ENCODE peak calls at places on chromosome 4, in ten cellular contexts. R, E, J, C, T, H, K, X, I and N are unnamed samples. For H3K4me1 and H3K27me3, the result is how much of the 10 kb centered on the place peaks cover.

GRCh38 chr4:80192937-80193336 is 4.4 kb upstream of the PRDM8 start:
- DNase-seq in X (no peak), J (no peak), T (no peak), R (no peak), H (no peak), E (no peak), I (no peak), C (no peak), K (no peak), N (no peak)

GRCh38 chr4:2859514-2859913 is 15.9 kb downstream of the ADD1 start:
- DNase-seq in E (no peak), K (no peak), R (no peak), X (no peak), T (no peak), C (no peak), H (no peak), I (no peak), J (no peak), N (no peak)

GRCh38 chr4:17494258-17494657 is 17.6 kb downstream of the QDPR start:
- DNase-seq in J (no peak), E (no peak), I (peak), H (no peak), T (no peak), R (peak), C (no peak), X (no peak), K (no peak), N (no peak)

GRCh38 chr4:21680326-21680898 is 268.2 kb downstream of the KCNIP4 start:
- DNase-seq in E (no peak), C (no peak), I (no peak), R (no peak), X (no peak), J (no peak), K (no peak), T (no peak), H (no peak), N (no peak)

GRCh38 chr4:86358176-86358701 is 1.6 kb downstream of the MAPK10 start:
- DNase-seq in T (no peak), K (no peak), R (peak), C (no peak), X (no peak), H (no peak), J (no peak), I (no peak), E (no peak), N (no peak)

GRCh38 chr4:85613901-85614300 is 139.0 kb downstream of the ARHGAP24 start:
- DNase-seq in X (no peak), K (no peak), T (no peak), H (no peak), C (no peak), I (no peak), J (no peak), R (no peak), E (no peak), N (no peak)

GRCh38 chr4:3287972-3288570 is 4.8 kb upstream of the RGS12 start:
- DNase-seq in J (no peak), E (no peak), X (no peak), C (no peak), K (no peak), I (no peak), R (no peak), T (no peak), H (no peak), N (peak)

GRCh38 chr4:80610845-80611244 is 275.3 kb downstream of the CFAP299 start:
- DNase-seq in J (no peak), C (no peak), X (no peak), K (no peak), E (no peak), I (no peak), T (no peak), R (peak), H (no peak), N (no peak)

GRCh38 chr4:151962138-151962845 is 201.5 kb upstream of the GATB start:
- DNase-seq in I (no peak), X (no peak), K (no peak), J (no peak), R (no peak), H (no peak), E (no peak), C (no peak), T (no peak), N (no peak)

GRCh38 chr4:34720563-34720962 is 1523.8 kb downstream of the ARAP2 start:
- DNase-seq in E (no peak), K (no peak), R (peak), J (no peak), C (no peak), H (no peak), I (no peak), X (peak), T (no peak), N (no peak)

GRCh38 chr4:168536448-168536847 is 39.6 kb downstream of the PALLD start:
- DNase-seq in C (no peak), J (no peak), T (no peak), E (no peak), I (no peak), H (no peak), R (no peak), K (no peak), X (no peak), N (no peak)

GRCh38 chr4:11634283-11634682 is 205.6 kb upstream of the HS3ST1 start:
- DNase-seq in E (no peak), H (no peak), T (no peak), X (no peak), J (no peak), I (no peak), K (no peak), C (no peak), R (peak), N (peak)

GRCh38 chr4:26786916-26787315 is 73.7 kb upstream of the STIM2 start:
- DNase-seq in R (no peak), X (no peak), C (no peak), J (no peak), E (no peak), T (no peak), K (no peak), I (no peak), H (no peak), N (no peak)

GRCh38 chr4:8274772-8275241 is 5.3 kb downstream of the HTRA3 start:
- DNase-seq in J (no peak), X (peak), T (no peak), H (no peak), I (peak), K (peak), E (no peak), R (peak), C (peak), N (peak)

GRCh38 chr4:182879913-182880312 is 37.3 kb downstream of the DCTD start:
- DNase-seq in K (no peak), H (no peak), T (no peak), X (no peak), C (no peak), J (no peak), R (no peak), I (no peak), E (no peak), N (no peak)

GRCh38 chr4:108114503-108114902 is 54.2 kb downstream of the LEF1 start:
- DNase-seq in J (no peak), C (no peak), R (peak), H (no peak), K (no peak), I (no peak), X (no peak), T (no peak), E (no peak), N (no peak)

GRCh38 chr4:38664704-38665401 is 854 bp downstream of the KLF3 start:
- DNase-seq in K (peak), E (no peak), I (peak), T (peak), R (peak), X (peak), C (no peak), H (no peak), J (no peak), N (peak)

GRCh38 chr4:184408711-184409081 is 65.7 kb downstream of the IRF2 start:
- DNase-seq in I (no peak), R (no peak), E (no peak), C (no peak), H (no peak), T (no peak), J (no peak), X (no peak), K (no peak), N (no peak)

GRCh38 chr4:7876096-7876993 is 63.3 kb downstream of the AFAP1 start:
- DNase-seq in C (no peak), E (peak), T (peak), J (peak), K (peak), X (no peak), I (peak), R (no peak), H (no peak), N (no peak)

GRCh38 chr4:121738780-121739547 is 26.0 kb downstream of the SMIM43 start:
- DNase-seq in R (no peak), K (no peak), E (no peak), J (no peak), I (no peak), T (no peak), C (no peak), X (no peak), H (no peak), N (no peak)

GRCh38 chr4:156388826-156389225 is 435.2 kb upstream of the CTSO start:
- DNase-seq in I (no peak), K (no peak), E (no peak), J (no peak), H (no peak), T (no peak), C (no peak), R (no peak), X (no peak), N (no peak)

GRCh38 chr4:80243274-80244018 is 23.0 kb upstream of the FGF5 start:
- DNase-seq in H (no peak), R (no peak), T (no peak), J (no peak), X (no peak), I (no peak), C (no peak), K (no peak), E (no peak), N (no peak)

GRCh38 chr4:186593587-186593973 is 38.2 kb upstream of the MTNR1A start:
- DNase-seq in K (no peak), H (no peak), C (no peak), R (no peak), E (no peak), J (no peak), X (no peak), T (no peak), I (no peak), N (no peak)

GRCh38 chr4:186596346-186596745 is 41.0 kb upstream of the MTNR1A start:
- DNase-seq in K (no peak), X (no peak), C (no peak), T (no peak), H (no peak), E (no peak), J (no peak), I (no peak), R (no peak), N (no peak)

GRCh38 chr4:186592961-186593586 is 37.7 kb upstream of the MTNR1A start:
- DNase-seq in J (no peak), T (no peak), H (no peak), X (no peak), E (no peak), I (no peak), R (no peak), C (no peak), K (no peak), N (no peak)

GRCh38 chr4:186591651-186592050 is 36.3 kb upstream of the MTNR1A start:
- DNase-seq in I (no peak), C (no peak), H (no peak), X (no peak), R (no peak), T (no peak), J (no peak), E (no peak), K (no peak), N (no peak)

DNA sequence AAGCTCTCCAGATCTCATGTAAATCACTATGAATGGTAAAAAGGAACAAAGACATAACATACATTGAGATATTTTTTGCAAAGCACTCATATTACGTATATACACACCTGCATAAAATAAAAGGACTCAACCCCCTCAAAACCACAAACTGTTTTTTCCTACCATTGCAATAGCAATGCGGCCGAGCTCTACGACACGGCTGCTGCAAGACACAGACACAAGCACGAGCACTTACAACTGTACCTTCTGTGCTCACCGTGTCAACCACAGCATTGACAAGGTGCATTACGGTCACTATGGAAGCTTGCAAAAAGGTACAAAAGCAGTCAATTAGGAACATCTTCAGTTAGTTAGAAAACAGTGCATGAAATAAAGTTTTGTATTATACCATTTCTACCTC is 37.1 kb upstream of the MTNR1A start:
- DNase-seq in I (no peak), H (no peak), J (no peak), C (no peak), X (no peak), K (no peak), R (no peak), E (no peak), T (no peak), N (no peak)
- H3K4me1 ChIP-seq in I (under half), H (under half), J (under half), C (under half), X (under half), K (under half), R (under half), E (under half), T (under half), N (under half)

DNA sequence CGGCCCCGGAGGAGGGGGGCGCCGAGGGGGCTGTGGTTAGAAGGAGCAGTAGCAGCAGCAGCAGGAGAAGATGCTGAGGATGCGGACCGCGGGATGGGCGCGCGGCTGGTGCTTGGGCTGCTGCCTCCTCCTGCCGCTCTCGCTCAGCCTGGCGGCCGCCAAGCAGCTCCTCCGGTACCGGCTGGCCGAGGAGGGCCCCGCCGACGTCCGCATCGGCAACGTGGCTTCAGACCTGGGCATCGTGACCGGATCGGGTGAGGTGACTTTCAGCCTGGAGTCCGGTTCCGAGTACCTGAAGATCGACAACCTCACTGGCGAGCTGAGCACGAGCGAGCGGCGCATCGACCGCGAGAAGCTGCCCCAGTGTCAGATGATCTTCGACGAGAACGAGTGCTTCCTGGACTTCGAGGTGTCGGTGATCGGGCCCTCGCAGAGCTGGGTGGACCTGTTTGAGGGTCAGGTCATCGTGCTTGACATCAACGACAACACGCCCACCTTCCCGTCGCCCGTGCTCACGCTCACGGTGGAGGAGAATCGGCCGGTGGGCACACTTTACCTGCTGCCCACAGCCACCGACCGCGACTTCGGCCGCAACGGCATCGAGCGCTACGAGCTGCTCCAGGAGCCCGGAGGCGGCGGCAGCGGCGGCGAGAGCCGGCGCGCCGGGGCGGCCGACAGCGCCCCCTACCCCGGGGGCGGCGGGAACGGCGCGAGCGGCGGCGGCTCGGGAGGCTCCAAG is 1.4 kb downstream of the PCDH7 start:
- DNase-seq in E (no peak), T (no peak), K (peak), I (peak), H (peak), C (no peak), X (peak), R (peak), J (no peak), N (peak)
- H3K4me3 ChIP-seq in E (no peak), T (peak), K (peak), I (peak), H (peak), C (peak), X (peak), R (peak), J (peak), N (peak)

GRCh38 chr4:143667461-143667860 is 33.0 kb downstream of the FREM3 start:
- DNase-seq in K (peak), X (no peak), I (peak), T (no peak), E (no peak), H (no peak), C (peak), J (no peak), R (no peak), N (peak)
- H3K27me3 ChIP-seq in K (under half), X (under half), I (under half), T (under half), E (under half), H (under half), C (under half), J (under half), R (under half), N (under half)

GRCh38 chr4:102562995-102563394 is 61.8 kb downstream of the NFKB1 start:
- DNase-seq in H (no peak), J (no peak), C (no peak), I (no peak), X (no peak), T (no peak), R (no peak), E (no peak), K (no peak), N (no peak)

GRCh38 chr4:102564399-102564921 is 63.3 kb downstream of the NFKB1 start:
- DNase-seq in E (no peak), J (no peak), R (no peak), T (no peak), K (no peak), H (no peak), I (no peak), X (no peak), C (no peak), N (no peak)

GRCh38 chr4:102557636-102558035 is 56.5 kb downstream of the NFKB1 start:
- DNase-seq in C (no peak), H (no peak), E (no peak), R (no peak), T (no peak), K (no peak), J (no peak), I (no peak), X (no peak), N (no peak)

GRCh38 chr4:102560115-102560514 is 59.0 kb downstream of the NFKB1 start:
- DNase-seq in I (no peak), E (no peak), X (no peak), H (no peak), K (no peak), T (no peak), R (no peak), C (no peak), J (no peak), N (no peak)

DNA sequence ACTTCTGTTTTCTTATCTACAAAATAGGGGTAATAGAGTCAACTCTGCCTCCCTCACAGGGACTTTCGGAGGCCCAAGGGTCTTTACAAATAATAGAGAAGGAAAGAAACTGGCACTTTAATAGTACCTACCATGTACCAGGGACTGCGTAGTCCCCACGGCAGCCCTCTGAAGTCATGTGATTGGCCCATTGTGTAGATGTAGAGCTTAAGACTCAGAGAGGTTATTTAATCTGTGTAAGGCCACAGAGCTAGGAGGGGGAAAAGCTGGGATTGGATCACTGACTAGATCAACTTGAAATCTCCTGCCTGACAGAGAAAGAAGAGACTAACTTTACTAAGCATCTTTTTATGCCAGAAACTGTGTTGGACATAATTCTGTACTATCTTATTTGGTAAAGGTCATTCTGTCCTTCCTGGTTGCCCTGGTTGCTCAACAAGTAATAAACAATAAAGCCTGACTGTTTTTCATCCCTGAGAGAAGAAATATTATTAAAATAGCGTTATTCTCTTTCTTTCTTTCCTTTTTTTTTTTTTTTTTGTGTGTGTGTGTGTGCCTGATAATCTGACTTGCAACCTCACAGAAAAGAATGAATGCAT is 59.7 kb downstream of the NFKB1 start:
- DNase-seq in C (no peak), I (no peak), T (no peak), K (no peak), X (no peak), R (no peak), H (no peak), E (no peak), J (no peak), N (no peak)
- H3K4me1 ChIP-seq in C (under half), I (under half), T (half or more), K (under half), X (under half), R (under half), H (under half), E (under half), J (under half), N (under half)

GRCh38 chr4:74942251-74942917 is 9.5 kb downstream of the PARM1 start:
- DNase-seq in I (no peak), K (no peak), R (no peak), J (no peak), E (no peak), X (no peak), T (no peak), H (peak), C (no peak), N (no peak)
- H3K4me3 ChIP-seq in I (no peak), K (no peak), R (no peak), J (no peak), E (no peak), X (no peak), T (no peak), H (no peak), C (no peak), N (no peak)

GRCh38 chr4:56288663-56289062 is 98.6 kb downstream of the AASDH start:
- DNase-seq in H (no peak), K (no peak), E (no peak), X (no peak), T (no peak), R (no peak), C (no peak), J (no peak), I (no peak), N (no peak)

GRCh38 chr4:56286763-56287162 is 100.5 kb downstream of the AASDH start:
- DNase-seq in R (no peak), J (no peak), E (no peak), K (no peak), X (no peak), C (no peak), I (no peak), H (no peak), T (no peak), N (no peak)

GRCh38 chr4:56283394-56283793 is 103.9 kb downstream of the AASDH start:
- DNase-seq in I (no peak), H (no peak), E (no peak), X (no peak), K (no peak), R (no peak), T (no peak), J (no peak), C (no peak), N (no peak)
- H3K27me3 ChIP-seq in I (under half), H (under half), E (under half), X (under half), K (under half), R (under half), T (under half), J (under half), C (under half), N (under half)

DNA sequence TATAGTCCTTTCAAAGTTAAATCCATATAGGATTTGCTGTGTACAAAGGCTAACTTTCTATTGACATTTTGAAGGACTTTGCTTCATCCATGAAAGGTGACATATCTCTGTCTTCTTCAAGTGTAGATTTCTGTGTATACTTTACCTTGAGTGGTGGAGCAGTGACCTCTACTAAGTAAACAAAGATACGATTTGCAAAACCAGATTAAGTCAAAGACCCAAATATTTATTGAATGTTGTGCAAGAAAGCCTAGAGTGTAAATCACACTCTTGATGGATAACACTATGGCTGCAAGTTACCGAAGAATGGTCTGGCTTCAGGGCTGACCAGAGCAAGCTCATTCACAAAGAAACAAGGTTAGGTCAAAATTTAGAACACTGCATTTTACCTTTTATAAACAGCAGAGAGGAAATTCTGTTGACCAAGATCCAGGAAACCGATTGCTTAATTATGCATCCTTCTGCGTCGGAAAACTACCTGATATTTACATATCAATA is 5.4 kb upstream of the FGG start:
- DNase-seq in J (no peak), I (no peak), E (no peak), R (no peak), T (no peak), C (no peak), K (no peak), H (no peak), X (no peak), N (no peak)
- H3K4me1 ChIP-seq in J (under half), I (under half), E (under half), R (under half), T (under half), C (under half), K (under half), H (under half), X (under half), N (under half)